ENCODE peak calls at places on chromosomes 11 and 22, in four cellular contexts. D is MM.1S, K is PC-3, X is neural progenitor cell. U is an unnamed sample.

GRCh38 chr22:37273126-37273845 is 9.0 kb upstream of the CYTH4 start:
- DNase-seq in D (no peak), K (peak; percentile 24), X (no peak), U (peak; percentile 82)

GRCh38 chr11:125165664-125166346 is 1.3 kb downstream of the PKNOX2 start:
- DNase-seq in D (no peak), K (no peak), X (peak; percentile 61), U (peak; percentile 66)

GRCh38 chr22:38271927-38272372 is 860 bp downstream of the TMEM184B start:
- DNase-seq in D (peak; percentile 56), K (peak; percentile 29), X (peak; percentile 39), U (peak; percentile 41)

GRCh38 chr11:127843483-127844396 is 743.6 kb downstream of the ETS1 start:
- DNase-seq in D (peak; percentile 78), K (peak; percentile 82), X (peak; percentile 92), U (peak; percentile 88)

GRCh38 chr11:17524221-17524620 is 20.0 kb downstream of the USH1C start:
- DNase-seq in D (no peak), K (no peak), X (no peak), U (no peak)

GRCh38 chr11:118929496-118930151 is 3.9 kb upstream of the BCL9L start:
- DNase-seq in D (peak; percentile 77), K (peak; percentile 88), X (peak; percentile 94), U (peak; percentile 84)

GRCh38 chr22:44729391-44730012 is 22.9 kb upstream of the ARHGAP8 start:
- DNase-seq in D (no peak), K (no peak), X (no peak), U (peak; percentile 72)

GRCh38 chr22:29030618-29031235 is 30.9 kb downstream of the C22orf31 start:
- DNase-seq in D (no peak), K (peak; percentile 76), X (peak; percentile 79), U (peak; percentile 81)

DNA sequence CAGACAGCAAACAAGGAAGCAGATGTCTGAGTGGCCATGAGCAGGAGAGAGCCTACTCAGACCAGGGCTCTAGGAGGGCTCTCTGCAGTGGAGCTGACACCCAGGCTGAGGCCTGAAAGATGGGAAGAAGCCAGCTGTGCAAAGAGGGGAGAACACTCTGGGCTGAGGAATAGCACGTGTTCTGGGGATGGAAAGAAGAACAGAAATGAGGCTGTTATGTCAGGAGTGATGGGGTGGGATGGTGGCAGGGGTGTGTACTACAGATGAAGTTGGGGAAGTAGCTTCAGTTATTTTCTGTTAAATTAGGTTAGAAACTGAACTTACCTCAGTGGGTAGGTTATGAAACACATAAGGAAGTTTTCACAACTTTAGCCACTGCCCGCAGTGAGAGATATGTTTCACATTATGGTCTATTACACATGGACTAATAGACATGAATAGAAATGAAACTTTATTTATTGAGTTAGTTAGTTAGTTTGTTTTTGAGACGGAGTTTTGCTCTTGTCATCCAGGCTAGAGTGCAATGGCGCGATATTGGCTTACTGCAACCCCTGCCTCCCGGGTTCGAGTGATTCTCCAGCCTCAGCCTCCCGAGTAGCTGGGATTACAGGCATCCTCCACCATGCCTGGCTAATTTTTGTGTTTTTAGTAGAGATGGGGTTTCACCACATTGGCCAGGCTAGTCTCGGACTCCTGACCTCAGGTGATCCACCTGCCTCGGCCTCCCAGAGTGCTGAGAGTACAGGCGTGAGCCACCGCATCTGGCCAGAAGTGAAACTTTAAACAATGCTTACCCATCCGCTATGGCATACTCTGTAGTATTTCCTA is 7.8 kb downstream of the DCPS start:
- DNase-seq in D (peak; percentile 84), K (no peak), X (no peak), U (no peak)
- H3F3A ChIP-seq in D (peaks cover 55% of the 10 kb centered on the region), K (no peaks in the 10 kb centered on the region), X (no peaks in the 10 kb centered on the region), U (peaks cover 14% of the 10 kb centered on the region)

DNA sequence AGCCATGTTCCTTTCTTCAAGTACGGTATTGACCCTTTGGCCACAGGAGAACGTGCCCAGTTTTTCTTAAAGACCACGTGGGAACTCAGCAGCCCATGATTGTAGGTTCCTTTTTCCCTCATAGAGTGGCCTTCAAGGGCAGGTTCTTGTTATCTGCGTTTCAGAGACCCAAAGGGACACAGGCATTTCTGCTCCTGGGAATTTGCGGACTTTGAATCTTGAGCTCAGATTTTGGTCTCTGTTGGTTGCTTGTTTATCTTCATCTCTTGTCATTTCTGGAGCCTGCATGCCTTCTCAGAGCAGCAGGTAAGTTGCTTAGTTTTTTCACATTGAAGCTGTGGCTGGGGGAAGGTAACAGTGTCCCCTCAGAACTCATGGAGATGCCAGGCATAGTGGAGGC is 12.0 kb downstream of the MARK2 start:
- DNase-seq in D (no peak), K (no peak), X (no peak), U (no peak)
- H3K9ac ChIP-seq in D (peak overlapping the region; percentile 20), K (no peak overlapping the region), X (no peak overlapping the region), U (no peak overlapping the region)

GRCh38 chr11:106032861-106033260 is 10.8 kb upstream of the MSANTD4 start:
- DNase-seq in D (no peak), K (no peak), X (no peak), U (no peak)
- H3F3A ChIP-seq in D (no peaks in the 10 kb centered on the region), K (no peaks in the 10 kb centered on the region), X (no peaks in the 10 kb centered on the region), U (no peaks in the 10 kb centered on the region)

DNA sequence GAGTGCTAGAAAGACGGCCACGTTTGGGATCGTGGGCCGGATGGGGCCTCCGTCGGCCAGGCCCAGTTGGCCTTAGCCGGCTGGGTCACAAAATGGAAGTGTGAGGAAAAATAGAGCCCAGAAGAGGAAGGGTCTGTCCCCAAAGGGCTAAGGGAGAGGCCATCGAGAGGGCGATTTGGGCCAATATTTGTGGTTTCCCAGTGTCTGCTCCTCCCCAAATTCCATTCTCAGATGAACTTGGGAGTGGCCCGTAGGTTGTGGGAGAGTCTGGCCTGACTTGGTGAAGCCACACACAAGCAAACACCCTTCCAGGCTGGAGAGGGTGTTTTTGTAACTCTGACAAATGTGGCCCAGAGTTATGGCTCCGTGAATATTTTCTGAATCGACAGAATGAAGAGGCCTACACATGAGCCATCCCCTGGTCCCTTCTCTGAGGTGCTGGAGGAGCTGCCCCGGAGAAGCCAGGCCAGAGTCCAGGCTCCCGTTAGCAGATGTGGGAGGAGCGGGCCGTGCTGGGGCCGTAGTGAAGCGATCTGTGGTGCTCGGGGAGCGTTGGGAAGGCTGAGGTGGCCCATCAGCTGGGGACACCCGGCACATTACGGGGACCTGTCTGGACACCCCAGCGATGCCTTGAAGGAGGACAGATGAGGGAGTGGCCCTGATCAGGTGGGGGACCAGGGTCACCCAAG is 73.5 kb upstream of the PPARA start:
- DNase-seq in D (no peak), K (peak; percentile 71), X (no peak), U (peak; percentile 85)
- H3K9ac ChIP-seq in D (no peak overlapping the region), K (peak overlapping the region; percentile 99), X (no peak overlapping the region), U (peak overlapping the region; percentile 99)

GRCh38 chr11:96303980-96304379 is 39.0 kb downstream of the MAML2 start:
- DNase-seq in D (no peak), K (no peak), X (no peak), U (peak; percentile 24)

GRCh38 chr11:96306933-96307747 is 35.9 kb downstream of the MAML2 start:
- DNase-seq in D (no peak), K (peak; percentile 100), X (peak; percentile 42), U (peak; percentile 99)

GRCh38 chr11:96307748-96308133 is 35.3 kb downstream of the MAML2 start:
- DNase-seq in D (no peak), K (peak; percentile 98), X (no peak), U (peak; percentile 92)

GRCh38 chr11:96309001-96309642 is 33.9 kb downstream of the MAML2 start:
- DNase-seq in D (no peak), K (peak; percentile 65), X (peak; percentile 12), U (peak; percentile 87)

DNA sequence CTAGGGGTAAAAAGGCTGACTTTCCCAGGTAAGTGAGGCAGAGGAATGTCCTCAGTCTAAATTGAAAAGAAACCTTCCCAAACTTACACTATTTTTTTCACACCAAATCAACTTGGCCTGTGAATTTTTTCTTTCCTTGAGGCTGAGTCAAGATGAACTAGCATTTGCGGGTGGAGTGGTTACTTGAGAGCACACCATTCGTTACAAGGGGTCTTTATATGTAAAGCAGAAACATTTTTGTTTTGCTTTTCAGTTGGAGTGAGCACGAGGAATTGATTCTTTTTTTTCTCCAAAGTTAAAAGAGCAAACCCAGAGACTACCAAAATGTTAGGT is 36.4 kb downstream of the MAML2 start:
- DNase-seq in D (no peak), K (no peak), X (no peak), U (peak; percentile 75)
- H3F3A ChIP-seq in D (no peaks in the 10 kb centered on the region), K (peaks cover 23% of the 10 kb centered on the region), X (no peaks in the 10 kb centered on the region), U (peaks cover 94% of the 10 kb centered on the region)

GRCh38 chr11:65915821-65916251 is 3.0 kb downstream of the C11orf68 start:
- DNase-seq in D (no peak), K (peak; percentile 99), X (no peak), U (peak; percentile 99)

GRCh38 chr11:65917434-65918210 is 1.2 kb downstream of the C11orf68 start:
- DNase-seq in D (no peak), K (peak; percentile 36), X (no peak), U (peak; percentile 54)

GRCh38 chr11:65916391-65916790 is 2.5 kb downstream of the C11orf68 start:
- DNase-seq in D (no peak), K (no peak), X (no peak), U (no peak)

GRCh38 chr11:65918211-65919150 is at the start of gene C11orf68:
- DNase-seq in D (peak; percentile 45), K (peak; percentile 50), X (no peak), U (peak; percentile 70)

GRCh38 chr11:65917077-65917433 is 1.8 kb downstream of the C11orf68 start:
- DNase-seq in D (no peak), K (peak; percentile 31), X (no peak), U (no peak)
- H3K9ac ChIP-seq in D (no peak overlapping the region), K (peak overlapping the region; percentile 92), X (no peak overlapping the region), U (peak overlapping the region; percentile 96)